ENCODE peak calls at places on chromosomes 1 and 21, in four cellular contexts. One of them, this sample, is unnamed. For H3K27me3, the result is how much of the 10 kb centered on the place peaks cover.

GRCh38 chr21:36122977-36123376 is 11.9 kb upstream of the CBR3 start:
- DNase-seq in lung: no peak
- DNase-seq in astrocyte: no peak
- DNase-seq in right atrium auricular region: no peak
- DNase-seq in this sample: no peak

GRCh38 chr1:168572669-168573068 is 3.7 kb upstream of the XCL1 start:
- DNase-seq in lung: no peak
- DNase-seq in astrocyte: no peak
- DNase-seq in right atrium auricular region: no peak
- DNase-seq in this sample: no peak

GRCh38 chr1:56788588-56788987 is 30.6 kb downstream of the FYB2 start:
- DNase-seq in lung: peak
- DNase-seq in astrocyte: no peak
- DNase-seq in right atrium auricular region: no peak
- DNase-seq in this sample: peak

GRCh38 chr1:106889504-106890027 is 166.9 kb upstream of the PRMT6 start:
- DNase-seq in lung: no peak
- DNase-seq in astrocyte: no peak
- DNase-seq in right atrium auricular region: no peak
- DNase-seq in this sample: no peak

GRCh38 chr21:43884012-43884860 is 19.2 kb downstream of the AGPAT3 start:
- DNase-seq in lung: no peak
- DNase-seq in astrocyte: peak
- DNase-seq in right atrium auricular region: no peak
- DNase-seq in this sample: peak

GRCh38 chr1:226798427-226799411 is 59.6 kb upstream of the ITPKB start:
- DNase-seq in lung: no peak
- DNase-seq in astrocyte: no peak
- DNase-seq in right atrium auricular region: no peak
- DNase-seq in this sample: no peak

GRCh38 chr1:119595606-119596005 is 52.5 kb downstream of the ZNF697 start:
- DNase-seq in lung: no peak
- DNase-seq in astrocyte: no peak
- DNase-seq in right atrium auricular region: no peak
- DNase-seq in this sample: no peak

GRCh38 chr1:186212574-186213224 is 162.4 kb downstream of the TPR start:
- DNase-seq in lung: peak
- DNase-seq in astrocyte: peak
- DNase-seq in right atrium auricular region: peak
- DNase-seq in this sample: peak

GRCh38 chr1:44919387-44919786 is 67.0 kb downstream of the EIF2B3 start:
- DNase-seq in lung: no peak
- DNase-seq in astrocyte: no peak
- DNase-seq in right atrium auricular region: no peak
- DNase-seq in this sample: no peak

GRCh38 chr1:44030606-44031050 is 634 bp downstream of the SLC6A9 start:
- DNase-seq in lung: no peak
- DNase-seq in astrocyte: peak
- DNase-seq in right atrium auricular region: no peak
- DNase-seq in this sample: no peak

GRCh38 chr1:160217466-160218165 is 12.4 kb downstream of the PEA15 start:
- DNase-seq in lung: no peak
- DNase-seq in astrocyte: no peak
- DNase-seq in right atrium auricular region: no peak
- DNase-seq in this sample: no peak

GRCh38 chr1:155319536-155319935 is 1.2 kb upstream of the RUSC1 start:
- DNase-seq in lung: no peak
- DNase-seq in astrocyte: no peak
- DNase-seq in right atrium auricular region: no peak
- DNase-seq in this sample: no peak

GRCh38 chr1:43349594-43350306 is 9.0 kb upstream of the CDC20 start:
- DNase-seq in lung: no peak
- DNase-seq in astrocyte: peak
- DNase-seq in right atrium auricular region: no peak
- DNase-seq in this sample: peak

GRCh38 chr1:226223786-226224244 is 351 bp downstream of the MIXL1 start:
- DNase-seq in lung: no peak
- DNase-seq in astrocyte: peak
- DNase-seq in right atrium auricular region: no peak
- DNase-seq in this sample: peak

GRCh38 chr1:57506941-57507340 is 83.1 kb upstream of the DAB1 start:
- DNase-seq in lung: no peak
- DNase-seq in astrocyte: no peak
- DNase-seq in right atrium auricular region: no peak
- DNase-seq in this sample: no peak

GRCh38 chr1:15584489-15585363 is at the start of gene AGMAT:
- DNase-seq in lung: no peak
- DNase-seq in astrocyte: no peak
- DNase-seq in right atrium auricular region: no peak
- DNase-seq in this sample: peak

GRCh38 chr1:20483833-20484525 is 2.0 kb downstream of the CAMK2N1 start:
- DNase-seq in lung: no peak
- DNase-seq in astrocyte: peak
- DNase-seq in right atrium auricular region: no peak
- DNase-seq in this sample: peak

GRCh38 chr1:233328661-233329498 is 1.4 kb downstream of the MAP3K21 start:
- DNase-seq in lung: no peak
- DNase-seq in astrocyte: no peak
- DNase-seq in right atrium auricular region: no peak
- DNase-seq in this sample: peak

GRCh38 chr1:237901284-237901870 is 10.7 kb upstream of the ZP4 start:
- DNase-seq in lung: no peak
- DNase-seq in astrocyte: peak
- DNase-seq in right atrium auricular region: no peak
- DNase-seq in this sample: no peak

GRCh38 chr1:20073247-20073646 is 3.3 kb downstream of the PLA2G5 start:
- DNase-seq in lung: no peak
- DNase-seq in astrocyte: no peak
- DNase-seq in right atrium auricular region: peak
- DNase-seq in this sample: no peak

GRCh38 chr21:45979141-45979631 is 2.4 kb upstream of the COL6A1 start:
- DNase-seq in lung: no peak
- DNase-seq in astrocyte: no peak
- DNase-seq in right atrium auricular region: no peak
- DNase-seq in this sample: no peak
- H3K27me3 ChIP-seq in lung: under half
- H3K27me3 ChIP-seq in astrocyte: under half
- H3K27me3 ChIP-seq in right atrium auricular region: under half
- H3K27me3 ChIP-seq in this sample: under half

GRCh38 chr1:2475571-2475970 is 518 bp upstream of the PLCH2 start:
- DNase-seq in lung: no peak
- DNase-seq in astrocyte: no peak
- DNase-seq in right atrium auricular region: no peak
- DNase-seq in this sample: peak

GRCh38 chr1:2474933-2475371 is 1.1 kb upstream of the PLCH2 start:
- DNase-seq in lung: no peak
- DNase-seq in astrocyte: no peak
- DNase-seq in right atrium auricular region: no peak
- DNase-seq in this sample: peak

GRCh38 chr1:2477309-2477708 is 1.2 kb downstream of the PLCH2 start:
- DNase-seq in lung: no peak
- DNase-seq in astrocyte: no peak
- DNase-seq in right atrium auricular region: no peak
- DNase-seq in this sample: no peak

GRCh38 chr1:2478100-2478499 is 2.0 kb downstream of the PLCH2 start:
- DNase-seq in lung: no peak
- DNase-seq in astrocyte: no peak
- DNase-seq in right atrium auricular region: no peak
- DNase-seq in this sample: no peak

DNA sequence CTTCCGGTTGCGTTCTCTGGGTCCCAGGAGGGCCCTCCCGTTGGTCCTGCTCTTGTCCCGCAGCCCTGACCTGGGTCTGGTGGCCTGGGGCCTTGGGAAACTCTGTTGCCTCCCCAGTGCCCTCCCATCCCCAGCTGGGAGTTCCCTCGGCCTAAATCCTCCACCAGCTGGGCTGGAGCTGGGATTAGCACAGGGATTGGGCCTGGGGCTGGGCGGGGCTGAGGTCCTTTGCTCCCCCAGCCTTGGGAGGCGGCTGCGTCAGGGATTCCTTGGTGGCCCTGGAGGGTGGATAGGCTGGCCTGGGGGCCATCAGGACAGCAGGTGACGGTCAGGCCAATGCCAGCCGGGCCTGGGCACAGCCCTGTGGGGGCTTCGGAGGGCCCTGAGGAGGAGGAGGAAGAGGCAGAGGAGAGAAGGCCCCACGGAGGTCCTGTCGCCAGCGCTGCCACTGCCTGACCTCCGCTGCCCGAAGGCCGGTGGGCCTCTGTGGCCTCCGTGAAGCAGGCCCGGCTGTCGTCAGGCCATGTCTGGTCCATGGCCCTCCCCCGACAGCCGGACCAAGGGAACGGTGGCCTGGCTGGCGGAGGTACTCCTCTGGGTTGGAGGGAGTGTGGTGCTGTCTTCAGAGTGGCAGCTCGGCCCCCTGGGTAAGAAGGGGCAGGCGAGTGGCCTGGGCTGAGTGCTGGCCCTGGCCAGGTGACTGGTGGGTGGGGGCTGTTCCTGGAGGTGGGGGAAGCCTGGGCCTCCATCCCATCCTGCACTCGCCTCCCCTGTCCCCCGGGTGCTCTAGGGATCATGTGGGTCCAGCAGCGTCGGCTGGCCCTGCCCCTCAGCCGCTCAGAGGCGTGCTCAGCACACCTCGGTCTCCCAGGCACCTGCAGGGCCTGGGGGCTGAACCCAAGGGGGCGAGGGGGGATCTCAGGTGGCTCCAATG is at the start of gene PLCH2:
- DNase-seq in lung: no peak
- DNase-seq in astrocyte: no peak
- DNase-seq in right atrium auricular region: no peak
- DNase-seq in this sample: no peak
- H3K27me3 ChIP-seq in lung: under half
- H3K27me3 ChIP-seq in astrocyte: under half
- H3K27me3 ChIP-seq in right atrium auricular region: under half
- H3K27me3 ChIP-seq in this sample: under half

DNA sequence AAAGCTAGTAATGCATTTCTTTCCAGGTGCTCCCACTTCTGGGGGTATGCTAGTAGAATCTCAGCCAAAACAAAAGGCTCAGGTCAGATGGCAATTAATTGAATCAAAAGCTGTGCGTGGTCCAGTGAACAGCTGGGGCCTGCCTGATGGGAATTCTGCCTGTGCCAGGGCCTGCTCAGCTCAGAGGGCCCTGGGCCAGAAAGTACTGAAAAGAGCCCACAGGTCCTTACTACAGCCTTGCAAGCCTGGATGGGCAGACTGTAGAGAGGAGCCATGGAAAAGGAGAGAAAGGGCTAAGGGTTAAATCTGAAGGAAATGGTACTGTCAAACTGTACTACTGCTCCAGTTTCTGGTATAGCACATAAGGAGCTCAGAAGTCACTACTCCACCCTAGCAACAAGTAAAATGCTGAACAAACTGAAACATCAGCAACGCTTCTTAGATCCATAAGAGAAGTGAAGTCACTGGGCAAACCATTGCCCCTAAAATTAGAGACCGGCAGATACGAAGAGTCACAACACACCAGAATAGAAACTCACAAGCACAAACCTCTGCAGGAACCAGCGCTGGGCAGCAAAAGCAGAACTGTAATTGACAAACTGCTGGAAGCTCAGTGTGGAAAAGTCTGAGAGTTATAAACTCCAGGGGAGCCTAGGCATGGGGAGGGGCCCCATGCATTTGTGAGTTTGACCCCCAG is 121.1 kb upstream of the SYT6 start:
- DNase-seq in lung: no peak
- DNase-seq in astrocyte: no peak
- DNase-seq in right atrium auricular region: no peak
- DNase-seq in this sample: no peak
- H3K27me3 ChIP-seq in lung: under half
- H3K27me3 ChIP-seq in astrocyte: under half
- H3K27me3 ChIP-seq in right atrium auricular region: under half
- H3K27me3 ChIP-seq in this sample: under half

GRCh38 chr21:38613686-38614085 is 115.4 kb upstream of the ERG start:
- DNase-seq in lung: no peak
- DNase-seq in astrocyte: no peak
- DNase-seq in right atrium auricular region: no peak
- DNase-seq in this sample: no peak

GRCh38 chr21:38609580-38609979 is 111.3 kb upstream of the ERG start:
- DNase-seq in lung: no peak
- DNase-seq in astrocyte: no peak
- DNase-seq in right atrium auricular region: no peak
- DNase-seq in this sample: no peak

GRCh38 chr21:38614558-38614957 is 116.3 kb upstream of the ERG start:
- DNase-seq in lung: no peak
- DNase-seq in astrocyte: no peak
- DNase-seq in right atrium auricular region: no peak
- DNase-seq in this sample: no peak

GRCh38 chr21:38610573-38611251 is 112.4 kb upstream of the ERG start:
- DNase-seq in lung: no peak
- DNase-seq in astrocyte: no peak
- DNase-seq in right atrium auricular region: no peak
- DNase-seq in this sample: no peak

DNA sequence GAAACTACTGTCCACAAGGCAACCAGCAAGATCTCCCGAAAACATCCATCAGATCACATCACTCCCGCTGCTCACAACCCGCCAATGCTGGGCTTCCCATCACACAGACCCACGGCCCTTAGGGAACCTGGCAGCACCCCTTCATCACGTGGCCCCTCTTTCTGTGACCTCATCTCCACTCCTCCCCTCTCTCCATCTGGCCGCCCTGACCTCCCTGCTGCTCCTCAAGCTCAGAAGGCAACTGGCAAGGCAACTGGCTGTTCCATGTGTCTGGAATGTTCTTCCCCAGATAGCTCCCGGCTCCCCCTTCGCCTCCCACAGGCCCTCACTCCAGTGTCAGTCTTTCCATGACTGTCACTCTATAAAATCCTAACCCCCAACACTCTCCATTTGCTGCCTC is 113.0 kb upstream of the ERG start:
- DNase-seq in lung: no peak
- DNase-seq in astrocyte: no peak
- DNase-seq in right atrium auricular region: no peak
- DNase-seq in this sample: no peak
- H3K27me3 ChIP-seq in lung: under half
- H3K27me3 ChIP-seq in astrocyte: under half
- H3K27me3 ChIP-seq in right atrium auricular region: under half
- H3K27me3 ChIP-seq in this sample: under half

DNA sequence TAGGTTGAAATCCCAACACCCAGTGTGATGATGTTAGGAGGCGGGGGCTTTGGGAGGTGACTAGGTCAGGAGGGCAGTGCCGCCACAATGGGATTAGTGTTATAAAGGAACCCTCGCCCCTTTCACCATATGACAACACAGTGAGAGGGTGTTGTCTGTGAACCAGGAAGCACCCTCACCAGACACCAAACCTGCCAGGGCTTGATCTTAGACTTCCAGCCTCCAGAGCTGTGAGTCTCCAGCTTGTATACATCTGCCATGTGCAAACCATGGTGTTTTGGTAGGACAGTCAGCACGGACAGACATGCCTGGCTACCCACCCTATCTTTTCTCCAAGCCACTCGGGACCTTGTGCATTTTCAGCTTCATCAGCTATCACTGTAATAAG is 4.0 kb downstream of the TRIM11 start:
- DNase-seq in lung: no peak
- DNase-seq in astrocyte: no peak
- DNase-seq in right atrium auricular region: no peak
- DNase-seq in this sample: no peak
- H3K27me3 ChIP-seq in lung: under half
- H3K27me3 ChIP-seq in astrocyte: under half
- H3K27me3 ChIP-seq in right atrium auricular region: under half
- H3K27me3 ChIP-seq in this sample: under half

This sample was measured in thyroid gland.